ENCODE peak calls at places on chromosomes 6 and 20, in five cellular contexts. T is nucleus accumbens, E is breast epithelium, R is tibial artery, O is type B pancreatic cell. U is an unnamed sample.

GRCh38 chr20:32663704-32664351 is 9.9 kb downstream of the C20orf203 start:
- DNase-seq in O (no peak), R (no peak), E (no peak), T (no peak), U (no peak)

GRCh38 chr20:22374678-22375590 is 209.4 kb downstream of the FOXA2 start:
- DNase-seq in R (no peak), E (no peak), O (no peak), T (no peak), U (peak; percentile 16)

GRCh38 chr6:31899882-31900722 is 1.8 kb downstream of the ZBTB12 start:
- DNase-seq in R (no peak), E (no peak), T (no peak), O (no peak), U (no peak)

GRCh38 chr6:35016417-35017221 is 124.5 kb downstream of the TCP11 start:
- DNase-seq in T (no peak), E (no peak), R (peak; percentile 55), O (no peak), U (peak; percentile 53)

GRCh38 chr6:29537714-29538403 is 21.7 kb downstream of the UBD start:
- DNase-seq in T (no peak), R (no peak), E (no peak), O (no peak), U (no peak)

GRCh38 chr6:138973481-138974140 is 14.4 kb downstream of the REPS1 start:
- DNase-seq in T (no peak), E (no peak), R (no peak), O (no peak), U (peak; percentile 21)

GRCh38 chr6:139518556-139519091 is 144.2 kb upstream of the CITED2 start:
- DNase-seq in R (no peak), T (no peak), E (no peak), O (no peak), U (no peak)

GRCh38 chr6:132780770-132781371 is 17.6 kb downstream of the SLC18B1 start:
- DNase-seq in T (no peak), R (no peak), E (no peak), O (no peak), U (peak; percentile 34)

GRCh38 chr6:105488521-105489212 is 85.8 kb upstream of the PREP start:
- DNase-seq in R (no peak), E (no peak), O (no peak), T (no peak), U (peak; percentile 61)

GRCh38 chr6:10271982-10272381 is 142.9 kb downstream of the TFAP2A start:
- DNase-seq in E (no peak), R (no peak), O (no peak), T (no peak), U (no peak)

GRCh38 chr6:49541936-49542335 is 8.5 kb upstream of the C6orf141 start:
- DNase-seq in E (no peak), T (no peak), R (no peak), O (no peak), U (no peak)

GRCh38 chr6:16764188-16764950 is 3.1 kb upstream of the ATXN1 start:
- DNase-seq in O (no peak), R (no peak), T (no peak), E (no peak), U (peak; percentile 48)

GRCh38 chr20:32972181-32973076 is 31.8 kb downstream of the SUN5 start:
- DNase-seq in R (no peak), E (no peak), T (no peak), O (peak; percentile 67), U (no peak)

GRCh38 chr20:62872184-62872862 is 10.7 kb upstream of the TCFL5 start:
- DNase-seq in R (no peak), O (no peak), T (no peak), E (no peak), U (peak; percentile 24)

GRCh38 chr6:13807691-13808090 is 6.7 kb downstream of the MCUR1 start:
- DNase-seq in E (no peak), R (no peak), O (no peak), T (no peak), U (no peak)

GRCh38 chr6:142947702-142948480 is 2.9 kb upstream of the HIVEP2 start:
- DNase-seq in E (no peak), R (no peak), T (no peak), O (no peak), U (no peak)

GRCh38 chr20:15475483-15475882 is 1097.8 kb downstream of the KIF16B start:
- DNase-seq in O (no peak), E (no peak), T (no peak), R (no peak), U (no peak)

GRCh38 chr6:137933696-137934095 is 66.6 kb downstream of the TNFAIP3 start:
- DNase-seq in O (no peak), T (no peak), R (peak; percentile 82), E (peak; percentile 56), U (peak; percentile 98)

GRCh38 chr20:19913927-19914614 is 103.1 kb upstream of the NAA20 start:
- DNase-seq in E (no peak), R (no peak), O (no peak), T (no peak), U (no peak)

GRCh38 chr6:56724455-56724854 is 81.8 kb upstream of the DST start:
- DNase-seq in T (no peak), E (no peak), R (no peak), O (no peak), U (no peak)

GRCh38 chr6:44444853-44445252 is 57.3 kb downstream of the CDC5L start:
- DNase-seq in O (no peak), T (no peak), R (no peak), E (no peak), U (no peak)

GRCh38 chr6:77011929-77012545 is 451.3 kb downstream of the HTR1B start:
- DNase-seq in O (no peak), T (no peak), E (no peak), R (no peak), U (no peak)

GRCh38 chr6:68226460-68226859 is 408.6 kb upstream of the ADGRB3 start:
- DNase-seq in R (no peak), O (no peak), T (no peak), E (no peak), U (no peak)

GRCh38 chr20:10178727-10179313 is 39.8 kb upstream of the SNAP25 start:
- DNase-seq in R (no peak), E (no peak), O (no peak), T (no peak), U (no peak)

GRCh38 chr20:63566395-63567131 is 7.5 kb downstream of the HELZ2 start:
- DNase-seq in T (no peak), E (no peak), O (no peak), R (no peak), U (no peak)

GRCh38 chr20:36034875-36035274 is 66.5 kb downstream of the CNBD2 start:
- DNase-seq in R (no peak), O (no peak), E (no peak), T (no peak), U (no peak)

GRCh38 chr6:1678201-1678600 is 68.5 kb downstream of the FOXC1 start:
- DNase-seq in O (no peak), R (no peak), T (no peak), E (no peak), U (no peak)

GRCh38 chr20:42270539-42270938 is 652.4 kb upstream of the CHD6 start:
- DNase-seq in O (no peak), E (no peak), T (no peak), R (no peak), U (no peak)

GRCh38 chr6:16229710-16230109 is 8.7 kb upstream of the GMPR start:
- DNase-seq in T (no peak), R (no peak), O (no peak), E (no peak), U (no peak)

GRCh38 chr6:39765508-39766065 is 26.6 kb upstream of the DAAM2 start:
- DNase-seq in T (no peak), E (peak; percentile 43), R (no peak), O (no peak), U (no peak)

GRCh38 chr6:2581611-2582010 is 169.1 kb downstream of the MYLK4 start:
- DNase-seq in E (no peak), R (no peak), T (no peak), O (no peak), U (no peak)

GRCh38 chr20:35619196-35620095 is 3.8 kb downstream of the SPAG4 start:
- DNase-seq in E (peak; percentile 64), T (peak; percentile 48), O (peak; percentile 82), R (peak; percentile 67), U (peak; percentile 76)

GRCh38 chr20:20759132-20759531 is 46.7 kb upstream of the RALGAPA2 start:
- DNase-seq in R (no peak), O (no peak), E (no peak), T (no peak), U (no peak)

GRCh38 chr6:49666930-49667369 is 30.3 kb upstream of the RHAG start:
- DNase-seq in O (no peak), R (no peak), E (no peak), T (no peak), U (no peak)

U was measured in fibroblast of gingiva.